ENCODE peak calls at places on chromosomes 4 and X, in four cellular contexts. R, M, N and U are unnamed samples.

GRCh38 chr4:109005523-109005922 is 242.7 kb upstream of the ETNPPL start:
- DNase-seq in R (no peak), M (no peak), N (no peak), U (no peak)

GRCh38 chrX:145923376-145923775 is 105.7 kb downstream of the SLITRK2 start:
- DNase-seq in R (no peak), M (no peak), N (no peak), U (no peak)

GRCh38 chrX:17919896-17920446 is 58.9 kb upstream of the RAI2 start:
- DNase-seq in R (no peak), M (no peak), N (no peak), U (no peak)

GRCh38 chr4:112862318-112862674 is 187.2 kb upstream of the ANK2 start:
- DNase-seq in R (no peak), M (no peak), N (no peak), U (no peak)

GRCh38 chr4:8577972-8578371 is 2.2 kb upstream of the GPR78 start:
- DNase-seq in R (no peak), M (no peak), N (peak; percentile 3), U (no peak)

GRCh38 chr4:143336828-143337599 is at the start of gene GAB1:
- DNase-seq in R (no peak), M (peak; percentile 91), N (peak; percentile 92), U (no peak)

GRCh38 chr4:151228196-151229119 is 48.5 kb upstream of the PRSS48 start:
- DNase-seq in R (no peak), M (no peak), N (no peak), U (no peak)

GRCh38 chr4:40662962-40663604 is 33.4 kb upstream of the RBM47 start:
- DNase-seq in R (peak; percentile 45), M (no peak), N (no peak), U (no peak)

GRCh38 chr4:168074861-168075260 is 17.5 kb upstream of the ANXA10 start:
- DNase-seq in R (no peak), M (no peak), N (no peak), U (no peak)

GRCh38 chrX:69031181-69031580 is 134.1 kb downstream of the PJA1 start:
- DNase-seq in R (no peak), M (no peak), N (no peak), U (no peak)

GRCh38 chr4:125750827-125751466 is 436.2 kb downstream of the FAT4 start:
- DNase-seq in R (no peak), M (no peak), N (no peak), U (no peak)

GRCh38 chr4:148935179-148935578 is 493.0 kb upstream of the NR3C2 start:
- DNase-seq in R (no peak), M (no peak), N (no peak), U (no peak)

GRCh38 chr4:117157360-117157759 is 72.0 kb upstream of the TRAM1L1 start:
- DNase-seq in R (no peak), M (no peak), N (no peak), U (no peak)

GRCh38 chr4:153154010-153154975 is 50.0 kb upstream of the TRIM2 start:
- DNase-seq in R (no peak), M (no peak), N (no peak), U (no peak)

GRCh38 chr4:84917869-84918600 is 48.5 kb downstream of the WDFY3 start:
- DNase-seq in R (no peak), M (no peak), N (no peak), U (no peak)

GRCh38 chr4:6206771-6207290 is 6.5 kb upstream of the JAKMIP1 start:
- DNase-seq in R (no peak), M (no peak), N (peak; percentile 28), U (no peak)

GRCh38 chr4:72954811-72955210 is 114.7 kb downstream of the COX18 start:
- DNase-seq in R (no peak), M (no peak), N (no peak), U (no peak)

GRCh38 chr4:72959411-72959810 is 110.1 kb downstream of the COX18 start:
- DNase-seq in R (no peak), M (no peak), N (no peak), U (no peak)
- H3K27ac ChIP-seq in R (no peak overlapping the region), M (no peak overlapping the region), N (no peak overlapping the region), U (no peak overlapping the region)

GRCh38 chrX:10012776-10013175 is 45.6 kb downstream of the CLDN34 start:
- DNase-seq in R (no peak), M (no peak), N (no peak), U (no peak)

GRCh38 chrX:10010686-10011085 is 43.5 kb downstream of the CLDN34 start:
- DNase-seq in R (no peak), M (no peak), N (no peak), U (no peak)

GRCh38 chrX:10011991-10012390 is 44.8 kb downstream of the CLDN34 start:
- DNase-seq in R (no peak), M (no peak), N (no peak), U (no peak)

GRCh38 chrX:10008483-10009056 is 41.4 kb downstream of the CLDN34 start:
- DNase-seq in R (no peak), M (no peak), N (no peak), U (no peak)

GRCh38 chrX:10011261-10011931 is 44.2 kb downstream of the CLDN34 start:
- DNase-seq in R (no peak), M (no peak), N (no peak), U (no peak)
- H3K27ac ChIP-seq in R (peak overlapping the region; percentile 31), M (no peak overlapping the region), N (no peak overlapping the region), U (no peak overlapping the region)

GRCh38 chr4:34921391-34921790 is 1322.9 kb downstream of the ARAP2 start:
- DNase-seq in R (no peak), M (no peak), N (no peak), U (no peak)
- H3K27ac ChIP-seq in R (no peak overlapping the region), M (no peak overlapping the region), N (no peak overlapping the region), U (no peak overlapping the region)

GRCh38 chrX:31074522-31074921 is 2.7 kb upstream of the FTHL17 start:
- DNase-seq in R (no peak), M (no peak), N (no peak), U (no peak)
- H3K27ac ChIP-seq in R (no peak overlapping the region), M (no peak overlapping the region), N (no peak overlapping the region), U (no peak overlapping the region)

DNA sequence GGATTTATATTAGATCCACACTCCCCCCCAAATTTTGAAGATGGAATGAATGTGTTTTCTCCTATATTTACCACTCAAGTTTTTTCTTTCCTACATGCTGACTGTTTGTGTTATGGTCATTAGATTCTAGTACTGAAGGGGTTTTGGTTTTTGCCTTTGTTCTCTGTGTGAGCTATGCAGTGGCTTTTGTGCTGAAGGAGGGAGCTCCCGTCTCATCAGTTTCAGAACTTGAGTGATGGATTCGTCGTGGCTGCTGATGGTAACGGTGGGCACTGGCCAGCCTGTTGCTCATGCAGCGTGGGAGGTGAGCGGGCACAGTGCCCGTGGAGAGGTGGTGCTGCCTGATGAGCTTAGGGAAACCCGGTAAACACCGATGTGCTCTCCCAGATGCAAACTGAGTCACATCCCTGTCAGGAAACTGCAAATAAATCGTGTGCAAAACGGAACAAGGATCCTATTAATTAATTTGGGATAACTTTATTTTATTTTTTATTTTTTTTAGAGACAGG is 101.5 kb downstream of the SORBS2 start:
- DNase-seq in R (no peak), M (peak; percentile 85), N (peak; percentile 78), U (no peak)
- H3K27ac ChIP-seq in R (no peak overlapping the region), M (no peak overlapping the region), N (peak overlapping the region; percentile 89), U (no peak overlapping the region)

GRCh38 chr4:42654606-42655005 is 2.3 kb downstream of the ATP8A1 start:
- DNase-seq in R (peak; percentile 4), M (no peak), N (no peak), U (no peak)
- H3K27ac ChIP-seq in R (no peak overlapping the region), M (peak overlapping the region; percentile 15), N (peak overlapping the region; percentile 50), U (peak overlapping the region; percentile 76)

DNA sequence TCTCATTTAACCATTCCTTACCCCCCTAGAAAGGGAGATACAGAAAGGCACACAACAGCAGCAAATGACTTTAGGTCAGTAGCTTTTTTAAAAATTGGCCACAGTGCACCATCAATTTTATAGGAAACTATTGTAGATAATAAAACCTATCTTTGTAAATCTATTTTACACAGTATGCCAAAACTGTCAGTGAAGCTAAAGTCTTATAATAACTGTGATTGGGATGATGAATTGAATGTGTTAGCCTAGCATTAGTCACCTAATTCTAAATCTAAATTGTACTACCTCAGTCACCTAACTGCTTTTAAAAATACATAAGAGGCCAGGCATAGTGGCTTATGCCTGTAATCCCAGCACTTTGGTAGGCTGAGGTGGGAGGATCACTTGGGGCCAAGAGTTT is 44.2 kb downstream of the SH3RF1 start:
- DNase-seq in R (no peak), M (no peak), N (no peak), U (no peak)
- H3K27ac ChIP-seq in R (no peak overlapping the region), M (no peak overlapping the region), N (no peak overlapping the region), U (no peak overlapping the region)

DNA sequence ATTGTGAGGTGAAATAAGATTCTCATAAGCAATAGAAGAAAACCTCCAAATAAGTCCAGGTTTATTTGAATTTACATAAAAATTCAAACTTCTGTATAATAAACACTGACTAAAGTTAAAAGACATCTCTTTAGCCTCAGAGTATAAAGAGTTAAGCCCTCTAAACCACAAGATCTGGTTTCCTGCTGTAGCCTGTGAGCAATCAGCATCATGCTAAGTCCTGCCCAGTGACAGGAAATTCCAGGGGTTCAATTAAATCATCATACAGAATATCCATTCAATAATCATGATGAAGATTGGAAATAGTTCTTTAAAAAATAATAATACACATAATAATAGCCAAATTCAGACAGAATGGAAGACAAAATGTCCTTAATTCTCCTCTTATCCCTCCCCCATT is 139.2 kb upstream of the DGKK start:
- DNase-seq in R (peak; percentile 1), M (no peak), N (no peak), U (no peak)
- H3K27ac ChIP-seq in R (no peak overlapping the region), M (no peak overlapping the region), N (no peak overlapping the region), U (no peak overlapping the region)

GRCh38 chr4:83360018-83360417 is 25.4 kb upstream of the HPSE start:
- DNase-seq in R (no peak), M (no peak), N (no peak), U (no peak)

GRCh38 chr4:83358410-83358809 is 23.8 kb upstream of the HPSE start:
- DNase-seq in R (peak; percentile 39), M (no peak), N (no peak), U (no peak)

GRCh38 chr4:83361416-83362196 is 27.0 kb upstream of the HPSE start:
- DNase-seq in R (no peak), M (no peak), N (no peak), U (no peak)

GRCh38 chr4:83353516-83353915 is 18.9 kb upstream of the HPSE start:
- DNase-seq in R (no peak), M (no peak), N (no peak), U (no peak)

DNA sequence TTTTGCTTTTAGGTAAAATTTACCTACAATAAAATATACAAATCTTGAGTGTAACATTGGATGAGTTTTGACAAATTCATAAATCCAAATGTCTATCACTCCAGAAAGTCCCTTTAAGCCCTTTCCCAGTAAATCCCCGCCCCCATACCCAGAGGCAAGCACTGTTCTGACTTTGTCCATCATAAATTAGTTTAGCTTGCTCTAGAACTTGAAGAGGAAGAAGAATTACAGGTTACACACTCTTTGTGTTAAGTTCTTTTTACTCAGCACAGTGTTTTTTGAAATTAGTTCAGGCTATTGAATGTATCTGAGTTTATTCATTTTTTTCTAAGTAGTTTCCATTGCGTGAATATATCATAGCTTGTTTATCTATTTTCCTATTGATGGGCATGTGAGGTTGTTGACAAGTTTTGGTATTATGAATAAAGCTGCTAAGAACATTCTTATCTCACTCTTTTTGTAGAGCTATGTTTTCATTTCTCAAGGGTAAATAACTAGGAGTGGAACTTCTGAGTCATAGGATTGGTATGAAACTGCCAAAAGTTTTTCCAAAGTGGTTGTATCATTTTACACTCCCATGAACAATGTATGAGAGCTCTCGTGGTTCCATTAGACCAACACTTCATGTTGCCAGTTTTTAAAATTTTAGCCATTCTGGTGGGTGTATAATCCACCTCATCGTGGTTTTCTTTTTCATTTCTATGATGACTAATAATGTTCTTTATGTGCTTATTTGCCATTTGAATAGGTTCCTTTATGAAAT is 22.4 kb upstream of the HPSE start:
- DNase-seq in R (peak; percentile 80), M (no peak), N (no peak), U (no peak)
- H3K27ac ChIP-seq in R (peak overlapping the region; percentile 85), M (peak overlapping the region; percentile 68), N (peak overlapping the region; percentile 60), U (no peak overlapping the region)